ENCODE peak calls at places on chromosome 13, in ten cellular contexts. One of them, this sample, is unnamed.

GRCh38 chr13:101785858-101786257 is 333.4 kb downstream of the ITGBL1 start:
- DNase-seq in thyroid gland: no peak
- DNase-seq in A549: peak; percentile 17
- DNase-seq in mucosa of descending colon: no peak
- DNase-seq in RWPE1: peak; percentile 13
- DNase-seq in brain microvascular endothelial cell: peak; percentile 43
- DNase-seq in AG09319: peak; percentile 4
- DNase-seq in AG09309: no peak
- DNase-seq in spleen: no peak
- DNase-seq in CD4-positive, alpha-beta T cell: no peak
- DNase-seq in this sample: peak; percentile 17

GRCh38 chr13:48448963-48449614 is 36.2 kb upstream of the LPAR6 start:
- DNase-seq in thyroid gland: no peak
- DNase-seq in A549: no peak
- DNase-seq in mucosa of descending colon: no peak
- DNase-seq in RWPE1: peak; percentile 14
- DNase-seq in brain microvascular endothelial cell: no peak
- DNase-seq in AG09319: no peak
- DNase-seq in AG09309: no peak
- DNase-seq in spleen: no peak
- DNase-seq in CD4-positive, alpha-beta T cell: no peak
- DNase-seq in this sample: peak; percentile 50

GRCh38 chr13:29239653-29240525 is 355.6 kb downstream of the SLC7A1 start:
- DNase-seq in thyroid gland: no peak
- DNase-seq in A549: no peak
- DNase-seq in mucosa of descending colon: no peak
- DNase-seq in RWPE1: no peak
- DNase-seq in brain microvascular endothelial cell: no peak
- DNase-seq in AG09319: no peak
- DNase-seq in AG09309: no peak
- DNase-seq in spleen: no peak
- DNase-seq in CD4-positive, alpha-beta T cell: no peak
- DNase-seq in this sample: no peak

GRCh38 chr13:20350380-20350763 is 118.3 kb upstream of the GJB6 start:
- DNase-seq in thyroid gland: no peak
- DNase-seq in A549: no peak
- DNase-seq in mucosa of descending colon: no peak
- DNase-seq in RWPE1: no peak
- DNase-seq in brain microvascular endothelial cell: no peak
- DNase-seq in AG09319: no peak
- DNase-seq in AG09309: no peak
- DNase-seq in spleen: no peak
- DNase-seq in CD4-positive, alpha-beta T cell: no peak
- DNase-seq in this sample: no peak

GRCh38 chr13:81927347-81927746 is 1586.4 kb upstream of the SPRY2 start:
- DNase-seq in thyroid gland: no peak
- DNase-seq in A549: no peak
- DNase-seq in mucosa of descending colon: no peak
- DNase-seq in RWPE1: no peak
- DNase-seq in brain microvascular endothelial cell: no peak
- DNase-seq in AG09319: no peak
- DNase-seq in AG09309: no peak
- DNase-seq in spleen: no peak
- DNase-seq in CD4-positive, alpha-beta T cell: no peak
- DNase-seq in this sample: no peak

GRCh38 chr13:111632906-111633305 is 312.5 kb downstream of the TEX29 start:
- DNase-seq in thyroid gland: no peak
- DNase-seq in A549: no peak
- DNase-seq in mucosa of descending colon: no peak
- DNase-seq in RWPE1: no peak
- DNase-seq in brain microvascular endothelial cell: no peak
- DNase-seq in AG09319: no peak
- DNase-seq in AG09309: no peak
- DNase-seq in spleen: no peak
- DNase-seq in CD4-positive, alpha-beta T cell: no peak
- DNase-seq in this sample: no peak

GRCh38 chr13:44174769-44175425 is 198.7 kb upstream of the SERP2 start:
- DNase-seq in thyroid gland: peak; percentile 2
- DNase-seq in A549: no peak
- DNase-seq in mucosa of descending colon: no peak
- DNase-seq in RWPE1: no peak
- DNase-seq in brain microvascular endothelial cell: peak; percentile 56
- DNase-seq in AG09319: no peak
- DNase-seq in AG09309: no peak
- DNase-seq in spleen: no peak
- DNase-seq in CD4-positive, alpha-beta T cell: no peak
- DNase-seq in this sample: peak; percentile 79

GRCh38 chr13:94968040-94968756 is 255.9 kb upstream of the SOX21 start:
- DNase-seq in thyroid gland: no peak
- DNase-seq in A549: peak; percentile 62
- DNase-seq in mucosa of descending colon: no peak
- DNase-seq in RWPE1: no peak
- DNase-seq in brain microvascular endothelial cell: no peak
- DNase-seq in AG09319: no peak
- DNase-seq in AG09309: no peak
- DNase-seq in spleen: no peak
- DNase-seq in CD4-positive, alpha-beta T cell: no peak
- DNase-seq in this sample: no peak

GRCh38 chr13:75461314-75461713 is 20.7 kb downstream of the TBC1D4 start:
- DNase-seq in thyroid gland: no peak
- DNase-seq in A549: no peak
- DNase-seq in mucosa of descending colon: no peak
- DNase-seq in RWPE1: no peak
- DNase-seq in brain microvascular endothelial cell: no peak
- DNase-seq in AG09319: no peak
- DNase-seq in AG09309: no peak
- DNase-seq in spleen: no peak
- DNase-seq in CD4-positive, alpha-beta T cell: no peak
- DNase-seq in this sample: no peak

GRCh38 chr13:95146486-95146885 is 154.8 kb downstream of the ABCC4 start:
- DNase-seq in thyroid gland: no peak
- DNase-seq in A549: no peak
- DNase-seq in mucosa of descending colon: no peak
- DNase-seq in RWPE1: no peak
- DNase-seq in brain microvascular endothelial cell: no peak
- DNase-seq in AG09319: no peak
- DNase-seq in AG09309: peak; percentile 29
- DNase-seq in spleen: no peak
- DNase-seq in CD4-positive, alpha-beta T cell: no peak
- DNase-seq in this sample: no peak

GRCh38 chr13:110161112-110161897 is 145.7 kb downstream of the COL4A1 start:
- DNase-seq in thyroid gland: no peak
- DNase-seq in A549: no peak
- DNase-seq in mucosa of descending colon: no peak
- DNase-seq in RWPE1: no peak
- DNase-seq in brain microvascular endothelial cell: no peak
- DNase-seq in AG09319: no peak
- DNase-seq in AG09309: no peak
- DNase-seq in spleen: no peak
- DNase-seq in CD4-positive, alpha-beta T cell: no peak
- DNase-seq in this sample: no peak

GRCh38 chr13:99087130-99087953 is 109.5 kb upstream of the DOCK9 start:
- DNase-seq in thyroid gland: peak; percentile 93
- DNase-seq in A549: peak; percentile 93
- DNase-seq in mucosa of descending colon: peak; percentile 93
- DNase-seq in RWPE1: peak; percentile 98
- DNase-seq in brain microvascular endothelial cell: peak; percentile 73
- DNase-seq in AG09319: peak; percentile 51
- DNase-seq in AG09309: peak; percentile 27
- DNase-seq in spleen: peak; percentile 97
- DNase-seq in CD4-positive, alpha-beta T cell: peak; percentile 94
- DNase-seq in this sample: peak; percentile 73
- TF ChIP-seq CTCF in thyroid gland: no peak
- TF ChIP-seq CTCF in A549: no peak
- TF ChIP-seq CTCF in mucosa of descending colon: peak; percentile 21
- TF ChIP-seq CTCF in RWPE1: no peak
- TF ChIP-seq CTCF in brain microvascular endothelial cell: peak; percentile 36
- TF ChIP-seq CTCF in AG09319: peak; percentile 14
- TF ChIP-seq CTCF in AG09309: peak; percentile 37
- TF ChIP-seq CTCF in spleen: no peak
- TF ChIP-seq CTCF in CD4-positive, alpha-beta T cell: peak; percentile 30
- TF ChIP-seq CTCF in this sample: peak; percentile 49

DNA sequence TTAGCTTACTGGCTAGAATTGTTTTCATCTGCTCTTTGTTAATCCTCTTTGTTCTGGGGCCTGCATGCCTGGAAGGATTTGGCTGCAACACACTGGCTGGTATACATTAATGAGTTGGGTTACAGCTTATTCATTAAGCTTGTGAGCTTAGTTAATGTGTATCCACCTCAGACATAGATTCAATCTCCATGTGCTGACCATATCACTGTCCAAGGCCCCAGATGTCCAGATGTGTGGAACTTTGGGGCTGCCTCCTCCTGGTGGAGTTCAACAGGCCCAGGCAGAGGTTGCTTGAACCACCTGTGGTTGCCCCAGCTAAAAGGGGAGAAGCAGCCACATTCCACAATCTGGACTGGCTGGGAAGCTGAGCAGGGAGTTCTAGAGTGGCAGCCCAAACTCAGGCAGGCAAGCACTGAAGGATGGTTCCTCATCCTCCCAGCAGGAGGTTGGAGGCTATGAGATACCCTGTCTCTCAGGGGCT is 5.4 kb downstream of the DIAPH3 start:
- DNase-seq in thyroid gland: no peak
- DNase-seq in A549: no peak
- DNase-seq in mucosa of descending colon: no peak
- DNase-seq in RWPE1: no peak
- DNase-seq in brain microvascular endothelial cell: no peak
- DNase-seq in AG09319: no peak
- DNase-seq in AG09309: no peak
- DNase-seq in spleen: no peak
- DNase-seq in CD4-positive, alpha-beta T cell: no peak
- DNase-seq in this sample: no peak
- TF ChIP-seq CTCF in thyroid gland: no peak
- TF ChIP-seq CTCF in A549: no peak
- TF ChIP-seq CTCF in mucosa of descending colon: no peak
- TF ChIP-seq CTCF in RWPE1: no peak
- TF ChIP-seq CTCF in brain microvascular endothelial cell: no peak
- TF ChIP-seq CTCF in AG09319: no peak
- TF ChIP-seq CTCF in AG09309: no peak
- TF ChIP-seq CTCF in spleen: no peak
- TF ChIP-seq CTCF in CD4-positive, alpha-beta T cell: no peak
- TF ChIP-seq CTCF in this sample: no peak

GRCh38 chr13:22944378-22944777 is 236.4 kb upstream of the SGCG start:
- DNase-seq in thyroid gland: no peak
- DNase-seq in A549: no peak
- DNase-seq in mucosa of descending colon: no peak
- DNase-seq in RWPE1: no peak
- DNase-seq in brain microvascular endothelial cell: no peak
- DNase-seq in AG09319: no peak
- DNase-seq in AG09309: no peak
- DNase-seq in spleen: no peak
- DNase-seq in CD4-positive, alpha-beta T cell: no peak
- DNase-seq in this sample: no peak
- TF ChIP-seq CTCF in thyroid gland: no peak
- TF ChIP-seq CTCF in A549: no peak
- TF ChIP-seq CTCF in mucosa of descending colon: no peak
- TF ChIP-seq CTCF in RWPE1: no peak
- TF ChIP-seq CTCF in brain microvascular endothelial cell: no peak
- TF ChIP-seq CTCF in AG09319: no peak
- TF ChIP-seq CTCF in AG09309: no peak
- TF ChIP-seq CTCF in spleen: no peak
- TF ChIP-seq CTCF in CD4-positive, alpha-beta T cell: no peak
- TF ChIP-seq CTCF in this sample: peak; percentile 40

GRCh38 chr13:24407844-24408243 is 98.5 kb downstream of the C1QTNF9 start:
- DNase-seq in thyroid gland: no peak
- DNase-seq in A549: no peak
- DNase-seq in mucosa of descending colon: no peak
- DNase-seq in RWPE1: no peak
- DNase-seq in brain microvascular endothelial cell: no peak
- DNase-seq in AG09319: no peak
- DNase-seq in AG09309: no peak
- DNase-seq in spleen: no peak
- DNase-seq in CD4-positive, alpha-beta T cell: no peak
- DNase-seq in this sample: no peak
- TF ChIP-seq CTCF in thyroid gland: no peak
- TF ChIP-seq CTCF in A549: no peak
- TF ChIP-seq CTCF in mucosa of descending colon: no peak
- TF ChIP-seq CTCF in RWPE1: no peak
- TF ChIP-seq CTCF in brain microvascular endothelial cell: peak; percentile 5
- TF ChIP-seq CTCF in AG09319: no peak
- TF ChIP-seq CTCF in AG09309: no peak
- TF ChIP-seq CTCF in spleen: no peak
- TF ChIP-seq CTCF in CD4-positive, alpha-beta T cell: no peak
- TF ChIP-seq CTCF in this sample: peak; percentile 42

GRCh38 chr13:30551194-30551593 is 66.5 kb upstream of the USPL1 start:
- DNase-seq in thyroid gland: no peak
- DNase-seq in A549: no peak
- DNase-seq in mucosa of descending colon: peak; percentile 33
- DNase-seq in RWPE1: peak; percentile 20
- DNase-seq in brain microvascular endothelial cell: no peak
- DNase-seq in AG09319: no peak
- DNase-seq in AG09309: peak; percentile 7
- DNase-seq in spleen: no peak
- DNase-seq in CD4-positive, alpha-beta T cell: no peak
- DNase-seq in this sample: peak; percentile 47
- TF ChIP-seq CTCF in thyroid gland: no peak
- TF ChIP-seq CTCF in A549: peak; percentile 27
- TF ChIP-seq CTCF in mucosa of descending colon: no peak
- TF ChIP-seq CTCF in RWPE1: peak; percentile 32
- TF ChIP-seq CTCF in brain microvascular endothelial cell: peak; percentile 55
- TF ChIP-seq CTCF in AG09319: peak; percentile 15
- TF ChIP-seq CTCF in AG09309: peak; percentile 43
- TF ChIP-seq CTCF in spleen: no peak
- TF ChIP-seq CTCF in CD4-positive, alpha-beta T cell: peak; percentile 51
- TF ChIP-seq CTCF in this sample: peak; percentile 65

GRCh38 chr13:36131215-36131930 is at the start of gene DCLK1:
- DNase-seq in thyroid gland: peak; percentile 46
- DNase-seq in A549: no peak
- DNase-seq in mucosa of descending colon: peak; percentile 21
- DNase-seq in RWPE1: peak; percentile 9
- DNase-seq in brain microvascular endothelial cell: peak; percentile 33
- DNase-seq in AG09319: peak; percentile 10
- DNase-seq in AG09309: no peak
- DNase-seq in spleen: no peak
- DNase-seq in CD4-positive, alpha-beta T cell: no peak
- DNase-seq in this sample: no peak
- TF ChIP-seq CTCF in thyroid gland: no peak
- TF ChIP-seq CTCF in A549: no peak
- TF ChIP-seq CTCF in mucosa of descending colon: no peak
- TF ChIP-seq CTCF in RWPE1: no peak
- TF ChIP-seq CTCF in brain microvascular endothelial cell: no peak
- TF ChIP-seq CTCF in AG09319: no peak
- TF ChIP-seq CTCF in AG09309: no peak
- TF ChIP-seq CTCF in spleen: no peak
- TF ChIP-seq CTCF in CD4-positive, alpha-beta T cell: no peak
- TF ChIP-seq CTCF in this sample: no peak

This sample was measured in HFFc6.